ENCODE peak calls at places on chromosomes 6 and 20, in five cellular contexts. O, C, A, Z and H are unnamed samples.

GRCh38 chr20:53748821-53749402 is 155.3 kb upstream of the ZNF217 start:
- DNase-seq in O (no peak), C (peak; percentile 65), A (no peak), Z (no peak), H (peak; percentile 21)

GRCh38 chr6:129707882-129708495 is 2.0 kb downstream of the ARHGAP18 start:
- DNase-seq in O (no peak), C (no peak), A (no peak), Z (no peak), H (no peak)

GRCh38 chr20:4835244-4836177 is 113.8 kb downstream of the PRND start:
- DNase-seq in O (no peak), C (peak; percentile 75), A (no peak), Z (peak; percentile 73), H (no peak)

GRCh38 chr6:96675617-96676016 is 112.7 kb downstream of the FHL5 start:
- DNase-seq in O (no peak), C (no peak), A (no peak), Z (no peak), H (no peak)

GRCh38 chr6:2524090-2524489 is 226.6 kb downstream of the MYLK4 start:
- DNase-seq in O (no peak), C (no peak), A (no peak), Z (peak; percentile 34), H (peak; percentile 14)

GRCh38 chr6:129108337-129108736 is 225.4 kb downstream of the LAMA2 start:
- DNase-seq in O (no peak), C (no peak), A (no peak), Z (no peak), H (no peak)

GRCh38 chr6:40695750-40696415 is 108.7 kb upstream of the LRFN2 start:
- DNase-seq in O (no peak), C (no peak), A (no peak), Z (no peak), H (no peak)

GRCh38 chr20:5718896-5719595 is 31.2 kb upstream of the SHLD1 start:
- DNase-seq in O (no peak), C (no peak), A (no peak), Z (peak; percentile 7), H (no peak)

GRCh38 chr6:26296857-26297648 is 67.9 kb upstream of the BTN3A2 start:
- DNase-seq in O (no peak), C (peak; percentile 61), A (no peak), Z (no peak), H (no peak)

GRCh38 chr20:34578040-34578439 is 19.5 kb downstream of the MAP1LC3A start:
- DNase-seq in O (no peak), C (no peak), A (no peak), Z (no peak), H (no peak)

GRCh38 chr20:5171074-5171789 is 44.4 kb downstream of the CDS2 start:
- DNase-seq in O (no peak), C (peak; percentile 54), A (no peak), Z (peak; percentile 31), H (no peak)

GRCh38 chr20:53202781-53203180 is 230.6 kb downstream of the TSHZ2 start:
- DNase-seq in O (no peak), C (no peak), A (no peak), Z (no peak), H (no peak)

GRCh38 chr6:34491091-34491430 is 25.2 kb downstream of the PACSIN1 start:
- DNase-seq in O (no peak), C (peak; percentile 33), A (no peak), Z (peak; percentile 64), H (no peak)

GRCh38 chr6:78947962-78948361 is 80.6 kb downstream of the IRAK1BP1 start:
- DNase-seq in O (no peak), C (peak; percentile 75), A (no peak), Z (no peak), H (no peak)

GRCh38 chr6:170087946-170088348 is 202.9 kb downstream of the DLL1 start:
- DNase-seq in O (peak; percentile 89), C (no peak), A (peak; percentile 51), Z (no peak), H (peak; percentile 62)

GRCh38 chr20:34222208-34222607 is 19.0 kb upstream of the ASIP start:
- DNase-seq in O (no peak), C (peak; percentile 98), A (no peak), Z (no peak), H (no peak)